ENCODE peak calls at places on chromosome X, in eight cellular contexts. D, U, Y, O, T, Z, B and P are unnamed samples.

GRCh38 chrX:152842772-152843338 is 12.0 kb downstream of the NSDHL start:
- DNase-seq in D (no peak), Y (no peak), Z (no peak), T (no peak), O (no peak), U (no peak), B (no peak), P (no peak)

GRCh38 chrX:27751976-27752375 is 55.8 kb upstream of the MAGEB10 start:
- DNase-seq in T (no peak), U (no peak), B (no peak), Z (no peak), Y (no peak), O (no peak), D (no peak), P (no peak)

GRCh38 chrX:131792789-131793462 is 230.2 kb upstream of the STK26 start:
- DNase-seq in O (peak; percentile 70), D (peak; percentile 91), U (no peak), Y (peak; percentile 90), T (peak; percentile 53), B (no peak), Z (no peak), P (no peak)

GRCh38 chrX:13658602-13659001 is 5.7 kb downstream of the TCEANC start:
- DNase-seq in O (no peak), B (no peak), D (no peak), T (no peak), Z (no peak), Y (no peak), U (peak; percentile 21), P (no peak)

GRCh38 chrX:139429913-139430312 is 100.6 kb upstream of the F9 start:
- DNase-seq in O (no peak), B (no peak), D (no peak), Z (no peak), Y (no peak), U (peak; percentile 14), T (no peak), P (peak; percentile 2)

GRCh38 chrX:67555578-67556203 is 11.9 kb downstream of the AR start:
- DNase-seq in B (no peak), Z (no peak), U (peak; percentile 18), T (peak; percentile 5), O (no peak), Y (no peak), D (no peak), P (no peak)

GRCh38 chrX:143568467-143568866 is 51.2 kb upstream of the SPANXN3 start:
- DNase-seq in Z (no peak), Y (no peak), O (no peak), T (no peak), D (no peak), U (no peak), B (no peak), P (no peak)

GRCh38 chrX:132692066-132692465 is 203.2 kb upstream of the MBNL3 start:
- DNase-seq in U (no peak), D (peak; percentile 29), Y (peak; percentile 30), B (no peak), Z (no peak), O (no peak), T (no peak), P (no peak)

GRCh38 chrX:73214366-73215094 is at the start of gene NAP1L2:
- DNase-seq in U (no peak), Z (peak; percentile 25), D (peak; percentile 45), B (peak; percentile 31), Y (peak; percentile 22), T (peak; percentile 38), O (peak; percentile 31), P (peak; percentile 77)